ENCODE peak calls at places on chromosome 17, in four cellular contexts. N is stimulated activated CD4-positive, alpha-beta T cell treated with anti-CD3 and anti-CD28 coated beads, Interleukin-2, amount 100 ng/mL, for 48 hours; R is hypothalamus; B is NCI-H2171. U is an unnamed sample.

GRCh38 chr17:29514792-29515191 is 52.0 kb downstream of the ABHD15 start:
- DNase-seq in N (no peak), R (no peak), B (no peak), U (peak; percentile 17)

GRCh38 chr17:57873261-57874057 is 23.6 kb upstream of the MRPS23 start:
- DNase-seq in N (no peak), R (no peak), B (no peak), U (no peak)

GRCh38 chr17:80104321-80104955 is 3.1 kb downstream of the GAA start:
- DNase-seq in N (no peak), R (no peak), B (peak; percentile 36), U (peak; percentile 93)

GRCh38 chr17:80113033-80113484 is 11.7 kb downstream of the GAA start:
- DNase-seq in N (no peak), R (no peak), B (no peak), U (peak; percentile 56)

GRCh38 chr17:49576121-49576905 is 642 bp downstream of the NXPH3 start:
- DNase-seq in N (no peak), R (peak; percentile 10), B (peak; percentile 40), U (peak; percentile 81)

GRCh38 chr17:32692179-32692578 is 184.7 kb downstream of the MYO1D start:
- DNase-seq in N (no peak), R (no peak), B (no peak), U (no peak)

GRCh38 chr17:48052956-48053757 is 5.0 kb downstream of the NFE2L1 start:
- DNase-seq in N (no peak), R (peak; percentile 55), B (peak; percentile 29), U (peak; percentile 76)

GRCh38 chr17:41478240-41478639 is 2.7 kb downstream of the KRT35 start:
- DNase-seq in N (no peak), R (no peak), B (no peak), U (no peak)

GRCh38 chr17:80352216-80352895 is 62.6 kb upstream of the ENDOV start:
- DNase-seq in N (no peak), R (no peak), B (no peak), U (no peak)

GRCh38 chr17:3557768-3558583 is at the start of gene TRPV3:
- DNase-seq in N (peak; percentile 70), R (no peak), B (no peak), U (no peak)

GRCh38 chr17:56169621-56170020 is 16.3 kb downstream of the ANKFN1 start:
- DNase-seq in N (no peak), R (no peak), B (no peak), U (no peak)

GRCh38 chr17:32971171-32971570 is 20.5 kb upstream of the SPACA3 start:
- DNase-seq in N (peak; percentile 14), R (no peak), B (no peak), U (no peak)

GRCh38 chr17:79465011-79466006 is 145.5 kb downstream of the RBFOX3 start:
- DNase-seq in N (no peak), R (no peak), B (peak; percentile 81), U (peak; percentile 38)

GRCh38 chr17:48812001-48812400 is 5.0 kb downstream of the TTLL6 start:
- DNase-seq in N (no peak), R (no peak), B (no peak), U (no peak)

GRCh38 chr17:50916026-50916707 is 50.0 kb upstream of the TOB1 start:
- DNase-seq in N (no peak), R (no peak), B (no peak), U (no peak)

GRCh38 chr17:32588982-32589381 is 102.2 kb downstream of the CDK5R1 start:
- DNase-seq in N (no peak), R (no peak), B (no peak), U (no peak)

GRCh38 chr17:70258465-70258864 is 89.1 kb downstream of the KCNJ2 start:
- DNase-seq in N (no peak), R (no peak), B (no peak), U (no peak)

GRCh38 chr17:77324227-77324626 is 183.5 kb downstream of the SEC14L1 start:
- DNase-seq in N (no peak), R (no peak), B (no peak), U (no peak)

GRCh38 chr17:60160829-60161501 is 11.2 kb downstream of the CA4 start:
- DNase-seq in N (no peak), R (no peak), B (no peak), U (no peak)

GRCh38 chr17:79607941-79608728 is 2.7 kb downstream of the RBFOX3 start:
- DNase-seq in N (no peak), R (no peak), B (no peak), U (peak; percentile 95)

GRCh38 chr17:63349478-63350000 is 96.6 kb downstream of the CYB561 start:
- DNase-seq in N (no peak), R (no peak), B (no peak), U (no peak)

GRCh38 chr17:40550608-40551007 is 14.7 kb downstream of the CCR7 start:
- DNase-seq in N (peak; percentile 3), R (no peak), B (no peak), U (no peak)

GRCh38 chr17:2634361-2634960 is 41.0 kb downstream of the PAFAH1B1 start:
- DNase-seq in N (no peak), R (no peak), B (peak; percentile 21), U (peak; percentile 62)

GRCh38 chr17:5840811-5841446 is 229.2 kb upstream of the WSCD1 start:
- DNase-seq in N (no peak), R (no peak), B (no peak), U (peak; percentile 31)

GRCh38 chr17:17156511-17156910 is 49.6 kb downstream of the PLD6 start:
- DNase-seq in N (no peak), R (no peak), B (no peak), U (no peak)

GRCh38 chr17:59366040-59366757 is 34.7 kb downstream of the YPEL2 start:
- DNase-seq in N (no peak), R (no peak), B (no peak), U (peak; percentile 82)

GRCh38 chr17:81305051-81305630 is 10.0 kb upstream of the SLC38A10 start:
- DNase-seq in N (no peak), R (no peak), B (no peak), U (no peak)

GRCh38 chr17:41939044-41939695 is 8.8 kb downstream of the ODAD4 start:
- DNase-seq in N (no peak), R (no peak), B (no peak), U (no peak)

GRCh38 chr17:78933959-78934568 is 8.9 kb upstream of the TIMP2 start:
- DNase-seq in N (no peak), R (peak; percentile 77), B (peak; percentile 84), U (peak; percentile 98)

GRCh38 chr17:15432807-15433547 is 34.4 kb downstream of the CDRT4 start:
- DNase-seq in N (no peak), R (no peak), B (no peak), U (no peak)

U was measured in left kidney.